ENCODE peak calls at places on chromosomes 12 and 14, in five cellular contexts. W is fibroblast of mammary gland, Y is A549, L is neural progenitor cell, D is right lobe of liver. S is an unnamed sample.

GRCh38 chr14:39351708-39352107 is 80.5 kb downstream of the FBXO33 start:
- DNase-seq in W (peak), Y (no peak), L (no peak), D (no peak), S (no peak)

GRCh38 chr12:78229491-78230209 is 399.0 kb downstream of the NAV3 start:
- DNase-seq in W (peak), Y (peak), L (peak), D (no peak), S (no peak)

GRCh38 chr14:32457213-32457920 is 128.3 kb downstream of the AKAP6 start:
- DNase-seq in W (peak), Y (no peak), L (no peak), D (no peak), S (no peak)

GRCh38 chr12:120725659-120726509 is at the start of gene ACADS:
- DNase-seq in W (peak), Y (peak), L (peak), D (peak), S (peak)

GRCh38 chr12:109880049-109880931 is at the start of gene GLTP:
- DNase-seq in W (peak), Y (peak), L (peak), D (peak), S (peak)

GRCh38 chr12:120669055-120669828 is 17.7 kb upstream of the MLEC start:
- DNase-seq in W (peak), Y (no peak), L (peak), D (no peak), S (peak)

GRCh38 chr14:61179061-61179675 is 102.0 kb downstream of the TMEM30B start:
- DNase-seq in W (peak), Y (peak), L (no peak), D (no peak), S (no peak)

GRCh38 chr12:31590730-31591307 is at the start of gene DENND5B:
- DNase-seq in W (peak), Y (peak), L (peak), D (peak), S (peak)

GRCh38 chr14:58078068-58078467 is 73.9 kb downstream of the ARMH4 start:
- DNase-seq in W (peak), Y (no peak), L (no peak), D (no peak), S (no peak)

GRCh38 chr12:121916719-121917118 is 1.7 kb upstream of the CFAP251 start:
- DNase-seq in W (peak), Y (peak), L (peak), D (no peak), S (no peak)

GRCh38 chr14:42994001-42994736 is 1387.5 kb downstream of the LRFN5 start:
- DNase-seq in W (peak), Y (peak), L (no peak), D (no peak), S (no peak)
- TF ChIP-seq CTCF in W (no peak), Y (no peak), L (no peak), D (no peak), S (no peak)

GRCh38 chr12:106032141-106032925 is 106.4 kb downstream of the NUAK1 start:
- DNase-seq in W (no peak), Y (peak), L (no peak), D (no peak), S (no peak)
- TF ChIP-seq CTCF in W (no peak), Y (peak), L (no peak), D (peak), S (no peak)

GRCh38 chr12:65232490-65233077 is 45.9 kb upstream of the MSRB3 start:
- DNase-seq in W (peak), Y (peak), L (no peak), D (no peak), S (no peak)
- TF ChIP-seq CTCF in W (peak), Y (peak), L (peak), D (peak), S (peak)

DNA sequence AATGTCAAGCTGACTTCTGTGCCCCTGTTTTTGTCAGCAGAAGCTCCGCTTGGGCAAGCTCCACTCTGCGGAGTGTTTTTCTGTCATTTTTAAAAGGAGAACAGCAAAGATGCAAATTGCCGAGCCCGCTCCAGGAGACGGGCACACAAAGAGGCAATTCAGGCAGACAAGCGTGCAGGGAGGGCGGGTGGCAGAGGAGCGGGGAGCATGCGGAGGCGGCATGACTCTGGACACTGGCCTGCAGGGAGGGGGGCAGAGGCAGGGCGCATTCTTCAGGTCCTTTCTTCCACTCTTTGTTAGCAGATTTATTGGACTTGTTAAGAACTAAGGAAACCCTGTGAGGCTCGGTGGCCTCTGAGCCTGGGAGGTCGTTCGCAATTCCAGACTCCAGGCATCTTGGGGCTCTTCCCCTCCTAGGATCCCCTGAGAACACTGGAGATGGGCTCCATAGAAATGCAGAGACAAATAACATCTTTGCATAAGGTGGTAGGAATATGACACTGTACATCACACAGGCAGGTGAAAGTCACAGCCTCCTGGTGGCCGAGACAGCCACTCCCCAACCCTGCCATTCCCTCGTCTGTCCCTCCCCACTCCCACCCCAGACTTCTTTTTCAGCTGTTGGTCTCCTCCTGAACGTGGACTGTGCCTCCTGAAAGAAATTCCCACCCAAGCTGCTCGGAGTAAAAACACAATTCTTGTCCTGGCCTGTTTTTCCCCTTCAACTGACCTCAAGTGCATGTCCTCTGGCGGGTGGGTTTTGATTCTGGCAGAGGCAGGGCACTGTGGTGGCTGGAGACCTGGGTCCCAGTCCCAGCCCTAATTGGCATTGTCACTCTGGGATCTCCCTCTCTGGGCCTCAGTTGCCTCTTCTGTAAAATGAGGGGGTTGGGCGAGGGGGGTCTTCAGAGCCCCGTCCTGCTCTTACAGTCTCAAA is 187.1 kb upstream of the RMST start:
- DNase-seq in W (no peak), Y (no peak), L (peak), D (no peak), S (no peak)
- TF ChIP-seq CTCF in W (no peak), Y (no peak), L (peak), D (no peak), S (no peak)

GRCh38 chr12:12998248-12998647 is 1.8 kb downstream of the HEBP1 start:
- DNase-seq in W (no peak), Y (no peak), L (no peak), D (no peak), S (no peak)

GRCh38 chr12:12999959-13000615 is at the start of gene HEBP1:
- DNase-seq in W (peak), Y (peak), L (peak), D (peak), S (peak)

GRCh38 chr12:12997734-12998133 is 2.3 kb downstream of the HEBP1 start:
- DNase-seq in W (no peak), Y (no peak), L (no peak), D (no peak), S (no peak)

GRCh38 chr12:13000616-13000934 is 510 bp upstream of the HEBP1 start:
- DNase-seq in W (no peak), Y (peak), L (peak), D (no peak), S (no peak)

GRCh38 chr12:12999276-12999958 is 648 bp downstream of the HEBP1 start:
- DNase-seq in W (peak), Y (no peak), L (peak), D (no peak), S (no peak)
- TF ChIP-seq CTCF in W (no peak), Y (no peak), L (no peak), D (no peak), S (no peak)

DNA sequence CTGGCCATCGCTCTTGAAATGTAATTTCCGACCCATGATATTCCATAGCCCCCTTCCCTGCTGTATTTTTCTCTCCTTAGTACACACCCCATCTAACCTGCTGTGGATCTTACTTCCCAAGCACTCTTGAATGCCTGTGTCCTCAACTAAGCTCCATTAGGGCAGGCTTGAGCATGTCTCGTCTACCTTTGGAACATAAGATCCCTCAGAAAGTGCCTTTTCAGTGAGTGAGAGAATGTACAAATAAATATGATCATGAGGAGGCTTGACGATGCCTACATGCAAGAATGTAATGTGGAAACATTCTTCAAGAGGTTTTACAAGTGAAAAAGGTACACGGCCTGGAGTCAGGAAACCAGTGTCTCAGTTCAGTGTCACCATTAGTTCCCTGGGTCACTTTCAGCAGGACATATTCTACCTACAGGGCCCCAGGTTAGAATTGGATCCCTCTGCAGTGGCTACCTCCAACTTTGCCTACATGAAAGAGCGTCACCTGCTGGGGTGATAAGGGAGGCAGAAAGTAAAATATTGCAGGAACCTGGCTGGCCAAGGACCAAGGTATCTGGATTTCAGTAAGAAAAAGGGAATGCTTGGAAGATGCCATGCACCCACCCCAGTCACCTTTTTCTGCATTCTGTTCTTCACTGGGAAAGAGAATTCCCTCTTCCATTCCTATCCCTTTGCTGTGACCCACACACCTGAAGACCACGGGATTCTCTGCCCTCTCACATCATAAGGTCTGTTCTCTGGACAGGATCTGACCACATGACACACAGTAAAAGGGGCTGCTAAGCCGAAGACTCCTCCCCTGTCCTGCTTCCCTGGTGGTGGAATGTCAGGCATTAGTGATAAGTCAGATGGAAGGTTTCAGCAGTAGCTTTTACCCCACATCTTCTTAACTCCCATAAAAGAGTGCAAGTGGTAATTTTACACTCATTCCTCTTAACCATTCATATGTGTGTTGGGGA is 24.6 kb upstream of the SERPINA1 start:
- DNase-seq in W (no peak), Y (peak), L (no peak), D (no peak), S (no peak)
- TF ChIP-seq CTCF in W (peak), Y (peak), L (peak), D (peak), S (no peak)

S was measured in spleen.